ENCODE peak calls at places on chromosomes 6 and 20, in four cellular contexts. O, V, H and E are unnamed samples.

GRCh38 chr6:158737710-158738615 is 81.2 kb downstream of the EZR start:
- DNase-seq in O (no peak), V (no peak), H (no peak), E (peak)

GRCh38 chr20:54379893-54380292 is 95.5 kb upstream of the DOK5 start:
- DNase-seq in O (no peak), V (no peak), H (no peak), E (no peak)

GRCh38 chr6:14339711-14340590 is 222.4 kb downstream of the CD83 start:
- DNase-seq in O (no peak), V (no peak), H (no peak), E (no peak)

GRCh38 chr20:48728042-48728837 is 99.6 kb downstream of the PREX1 start:
- DNase-seq in O (no peak), V (no peak), H (no peak), E (no peak)

GRCh38 chr20:3705491-3705969 is 6.9 kb downstream of the SIGLEC1 start:
- DNase-seq in O (no peak), V (no peak), H (no peak), E (no peak)

GRCh38 chr20:7790189-7790588 is 150.1 kb downstream of the HAO1 start:
- DNase-seq in O (no peak), V (no peak), H (no peak), E (peak)

GRCh38 chr6:79756496-79756895 is 125.4 kb downstream of the SH3BGRL2 start:
- DNase-seq in O (no peak), V (no peak), H (no peak), E (no peak)

GRCh38 chr20:5780233-5781217 is 30.3 kb downstream of the SHLD1 start:
- DNase-seq in O (no peak), V (no peak), H (no peak), E (no peak)

GRCh38 chr20:38987777-38988176 is 25.6 kb downstream of the DHX35 start:
- DNase-seq in O (no peak), V (no peak), H (peak), E (no peak)

GRCh38 chr6:82554706-82555105 is 191.1 kb downstream of the TPBG start:
- DNase-seq in O (no peak), V (no peak), H (no peak), E (no peak)

GRCh38 chr20:61551401-61551800 is 299.3 kb downstream of the CDH4 start:
- DNase-seq in O (no peak), V (no peak), H (no peak), E (no peak)

GRCh38 chr6:42226251-42227143 is 8.8 kb upstream of the MRPS10 start:
- DNase-seq in O (no peak), V (no peak), H (no peak), E (peak)

GRCh38 chr6:39785281-39785680 is 6.9 kb upstream of the DAAM2 start:
- DNase-seq in O (no peak), V (no peak), H (no peak), E (no peak)

GRCh38 chr6:38774933-38775707 is 60.0 kb downstream of the DNAH8 start:
- DNase-seq in O (no peak), V (no peak), H (peak), E (no peak)

GRCh38 chr6:54076159-54076789 is 35.0 kb upstream of the MLIP start:
- DNase-seq in O (no peak), V (no peak), H (no peak), E (no peak)

GRCh38 chr6:54074109-54074508 is 37.1 kb upstream of the MLIP start:
- DNase-seq in O (no peak), V (no peak), H (no peak), E (no peak)

GRCh38 chr6:54072708-54073313 is 38.4 kb upstream of the MLIP start:
- DNase-seq in O (no peak), V (no peak), H (no peak), E (no peak)

GRCh38 chr6:54073487-54073886 is 37.8 kb upstream of the MLIP start:
- DNase-seq in O (no peak), V (no peak), H (no peak), E (no peak)

GRCh38 chr6:54074591-54075195 is 36.5 kb upstream of the MLIP start:
- DNase-seq in O (no peak), V (no peak), H (no peak), E (no peak)
- H3K4me3 ChIP-seq in O (no peak), V (no peak), H (no peak), E (no peak)

GRCh38 chr6:37442416-37443218 is 9.6 kb downstream of the CMTR1 start:
- DNase-seq in O (no peak), V (no peak), H (no peak), E (no peak)
- H3K4me3 ChIP-seq in O (peak), V (peak), H (peak), E (peak)

GRCh38 chr6:167113047-167113446 is 9.8 kb upstream of the CCR6 start:
- DNase-seq in O (peak), V (no peak), H (peak), E (no peak)
- H3K4me3 ChIP-seq in O (peak), V (no peak), H (peak), E (no peak)

DNA sequence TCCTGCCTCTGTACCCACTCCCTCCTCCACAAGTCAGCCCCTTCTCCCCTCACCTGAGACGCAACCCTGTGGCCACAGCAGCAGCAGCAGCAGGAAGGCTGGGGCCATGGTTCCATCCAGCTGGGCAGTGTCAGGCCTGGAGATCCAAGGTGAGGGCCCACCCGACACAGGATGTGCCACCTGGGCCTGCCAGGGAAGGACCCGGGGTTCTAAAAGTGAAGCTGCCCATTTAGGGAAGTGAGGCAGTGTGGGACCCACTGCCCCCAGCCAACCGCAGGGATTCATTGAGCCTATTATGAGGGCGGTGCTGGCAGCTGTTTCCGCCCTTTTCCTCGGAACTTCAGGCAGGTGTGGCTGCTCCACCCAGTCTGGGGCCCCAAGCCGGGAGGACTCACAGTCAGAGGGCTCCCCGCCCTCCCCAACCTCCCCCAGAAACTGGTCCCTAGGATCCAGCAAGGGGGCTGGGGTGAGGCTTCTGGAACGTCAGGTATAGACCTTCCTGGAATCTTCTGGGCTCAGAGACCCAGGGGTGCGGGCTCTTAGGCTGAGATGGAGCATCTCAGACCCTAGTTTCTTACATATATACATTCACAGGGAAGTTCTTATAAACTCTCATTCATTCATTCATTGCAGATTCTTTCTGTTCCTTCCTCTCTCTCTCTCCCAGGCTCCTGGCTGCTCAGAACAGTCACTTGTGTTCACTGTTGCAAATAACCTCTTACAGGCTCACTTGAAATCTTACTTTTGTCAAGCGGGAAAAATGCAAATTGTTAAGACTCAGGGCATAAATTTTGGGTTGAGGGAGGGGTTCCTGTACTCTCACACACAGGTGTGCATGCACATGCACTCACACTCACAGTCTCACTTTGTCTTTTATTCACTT is at the start of gene TREML2:
- DNase-seq in O (peak), V (no peak), H (peak), E (no peak)
- H3K4me3 ChIP-seq in O (no peak), V (no peak), H (peak), E (no peak)

GRCh38 chr6:28803337-28803709 is 120.5 kb downstream of the TRIM27 start:
- DNase-seq in O (no peak), V (no peak), H (no peak), E (no peak)

GRCh38 chr6:28807682-28808280 is 116.0 kb downstream of the TRIM27 start:
- DNase-seq in O (no peak), V (no peak), H (peak), E (no peak)

GRCh38 chr6:28808383-28808782 is 115.4 kb downstream of the TRIM27 start:
- DNase-seq in O (no peak), V (no peak), H (no peak), E (no peak)

GRCh38 chr6:28802417-28803336 is 121.1 kb downstream of the TRIM27 start:
- DNase-seq in O (no peak), V (no peak), H (peak), E (peak)
- H3K4me3 ChIP-seq in O (no peak), V (no peak), H (no peak), E (peak)

GRCh38 chr6:47481806-47482205 is 4.2 kb downstream of the CD2AP start:
- DNase-seq in O (no peak), V (no peak), H (no peak), E (no peak)
- H3K4me3 ChIP-seq in O (no peak), V (no peak), H (no peak), E (no peak)

GRCh38 chr20:50328996-50329898 is 138.6 kb downstream of the CEBPB start:
- DNase-seq in O (no peak), V (no peak), H (no peak), E (no peak)
- H3K4me3 ChIP-seq in O (no peak), V (no peak), H (no peak), E (no peak)

GRCh38 chr6:27230758-27231111 is 16.8 kb upstream of the PRSS16 start:
- DNase-seq in O (no peak), V (no peak), H (no peak), E (no peak)

GRCh38 chr6:27239258-27239657 is 8.2 kb upstream of the PRSS16 start:
- DNase-seq in O (no peak), V (no peak), H (no peak), E (no peak)

GRCh38 chr6:27238010-27238983 is 9.2 kb upstream of the PRSS16 start:
- DNase-seq in O (no peak), V (no peak), H (peak), E (peak)

GRCh38 chr6:27237089-27237723 is 10.3 kb upstream of the PRSS16 start:
- DNase-seq in O (no peak), V (no peak), H (peak), E (peak)

DNA sequence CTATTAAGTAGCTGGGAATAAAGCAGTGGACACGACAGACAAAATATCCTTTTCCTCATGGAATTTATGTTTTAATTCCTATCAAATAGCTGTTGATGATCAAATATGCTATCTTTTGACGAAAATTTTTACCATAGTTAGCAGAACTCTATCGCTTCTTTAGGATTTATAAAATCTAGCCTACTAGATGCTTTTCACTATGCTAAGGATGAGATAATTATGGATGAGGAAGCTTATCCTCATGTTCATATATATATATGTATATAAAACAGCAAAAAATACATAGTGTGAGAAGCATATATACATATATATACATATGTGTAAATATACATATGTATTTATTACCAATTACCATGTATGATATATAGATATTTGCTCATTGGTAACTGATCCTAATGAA is 12.9 kb upstream of the PRSS16 start:
- DNase-seq in O (no peak), V (no peak), H (no peak), E (no peak)
- H3K4me3 ChIP-seq in O (no peak), V (no peak), H (peak), E (peak)